ENCODE peak calls at places on chromosome 2, in four cellular contexts. N is endothelial cell, M is nephron progenitor cell, C is transverse colon. B is an unnamed sample.
A peak's percentile ranks its signal among the peaks of the same experiment; 100 is the strongest.

GRCh38 chr2:88059979-88060906 is 4.7 kb upstream of the KRCC1 start:
- DNase-seq in N (no peak), M (peak; percentile 16), C (no peak), B (peak; percentile 28)

GRCh38 chr2:25063876-25064660 is 22.2 kb downstream of the EFR3B start:
- DNase-seq in N (no peak), M (no peak), C (no peak), B (no peak)

GRCh38 chr2:120470041-120470716 is 124.2 kb downstream of the INHBB start:
- DNase-seq in N (peak; percentile 44), M (no peak), C (peak; percentile 56), B (peak; percentile 83)

GRCh38 chr2:143558665-143559064 is 429.4 kb downstream of the ARHGAP15 start:
- DNase-seq in N (no peak), M (no peak), C (no peak), B (no peak)

GRCh38 chr2:64667535-64667934 is 13.8 kb upstream of the SERTAD2 start:
- DNase-seq in N (no peak), M (no peak), C (no peak), B (no peak)

GRCh38 chr2:200741468-200742202 is 70.1 kb upstream of the BZW1 start:
- DNase-seq in N (no peak), M (no peak), C (peak; percentile 66), B (no peak)

GRCh38 chr2:167697961-167698360 is 549.4 kb downstream of the STK39 start:
- DNase-seq in N (no peak), M (no peak), C (no peak), B (no peak)

GRCh38 chr2:3661149-3661660 is 3.2 kb downstream of the ALLC start:
- DNase-seq in N (no peak), M (no peak), C (no peak), B (no peak)

GRCh38 chr2:55010149-55010591 is 40.1 kb downstream of the RTN4 start:
- DNase-seq in N (no peak), M (no peak), C (peak; percentile 75), B (peak; percentile 69)

GRCh38 chr2:34656632-34657031 is 1057.5 kb upstream of the FAM98A start:
- DNase-seq in N (no peak), M (no peak), C (no peak), B (no peak)

GRCh38 chr2:224369028-224369632 is 32.8 kb downstream of the FAM124B start:
- DNase-seq in N (peak; percentile 20), M (peak; percentile 26), C (no peak), B (no peak)

GRCh38 chr2:3007135-3007534 is 370.5 kb downstream of the EIPR1 start:
- DNase-seq in N (no peak), M (no peak), C (no peak), B (no peak)

GRCh38 chr2:157792345-157793052 is 83.6 kb downstream of the ACVR1 start:
- DNase-seq in N (no peak), M (no peak), C (no peak), B (no peak)

GRCh38 chr2:236872015-236872414 is 213.7 kb upstream of the COPS8 start:
- DNase-seq in N (no peak), M (no peak), C (no peak), B (no peak)

GRCh38 chr2:187842978-187843847 is 289.0 kb upstream of the TFPI start:
- DNase-seq in N (peak; percentile 19), M (peak; percentile 36), C (no peak), B (no peak)

GRCh38 chr2:74488643-74489481 is 6.0 kb downstream of the TTC31 start:
- DNase-seq in N (no peak), M (no peak), C (no peak), B (no peak)

GRCh38 chr2:148642891-148643416 is 1.6 kb upstream of the EPC2 start:
- DNase-seq in N (no peak), M (no peak), C (no peak), B (no peak)

GRCh38 chr2:39737661-39738060 is 41.4 kb downstream of the THUMPD2 start:
- DNase-seq in N (no peak), M (peak; percentile 10), C (no peak), B (peak; percentile 30)

GRCh38 chr2:7780345-7780744 is 863.1 kb downstream of the RNF144A start:
- DNase-seq in N (no peak), M (no peak), C (no peak), B (no peak)

GRCh38 chr2:1960761-1961160 is 216.4 kb upstream of the PXDN start:
- DNase-seq in N (no peak), M (no peak), C (no peak), B (no peak)

GRCh38 chr2:17355608-17356329 is 162.5 kb downstream of the RAD51AP2 start:
- DNase-seq in N (no peak), M (no peak), C (no peak), B (no peak)

GRCh38 chr2:149597050-149598013 is 9.8 kb upstream of the MMADHC start:
- DNase-seq in N (peak; percentile 47), M (peak; percentile 53), C (peak; percentile 23), B (peak; percentile 52)

GRCh38 chr2:150046211-150046610 is 441.3 kb downstream of the RND3 start:
- DNase-seq in N (no peak), M (no peak), C (no peak), B (no peak)

GRCh38 chr2:71154798-71155197 is 24.4 kb downstream of the MPHOSPH10 start:
- DNase-seq in N (no peak), M (no peak), C (peak; percentile 12), B (no peak)
- TF ChIP-seq CTCF in N (no peak), M (no peak), C (no peak), B (no peak)

DNA sequence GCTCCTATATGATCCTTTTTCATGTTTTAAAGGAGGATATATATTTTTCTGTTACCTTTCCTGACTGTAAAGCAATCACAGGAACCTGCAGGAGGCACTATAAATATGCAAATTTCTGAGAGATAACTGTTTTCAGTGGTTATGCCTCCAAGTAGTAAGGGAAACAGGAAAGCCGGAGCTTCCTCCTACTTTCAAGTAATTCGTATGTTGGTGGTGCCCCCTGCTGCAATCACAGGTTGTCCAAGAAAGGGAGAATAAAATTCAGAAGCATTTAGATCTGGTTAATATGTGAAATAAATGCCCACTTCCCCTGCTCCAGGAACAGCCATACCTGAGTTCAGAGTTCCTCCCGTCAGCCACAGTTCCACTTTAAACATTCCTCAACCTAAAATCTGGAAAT is 12.0 kb upstream of the BCL11A start:
- DNase-seq in N (peak; percentile 34), M (peak; percentile 37), C (peak; percentile 39), B (no peak)
- TF ChIP-seq CTCF in N (no peak), M (peak; percentile 28), C (peak; percentile 23), B (peak; percentile 35)

GRCh38 chr2:42928692-42929576 is 136.6 kb upstream of the HAAO start:
- DNase-seq in N (peak; percentile 39), M (peak; percentile 57), C (peak; percentile 79), B (no peak)
- TF ChIP-seq CTCF in N (peak; percentile 78), M (peak; percentile 54), C (peak; percentile 42), B (peak; percentile 8)

DNA sequence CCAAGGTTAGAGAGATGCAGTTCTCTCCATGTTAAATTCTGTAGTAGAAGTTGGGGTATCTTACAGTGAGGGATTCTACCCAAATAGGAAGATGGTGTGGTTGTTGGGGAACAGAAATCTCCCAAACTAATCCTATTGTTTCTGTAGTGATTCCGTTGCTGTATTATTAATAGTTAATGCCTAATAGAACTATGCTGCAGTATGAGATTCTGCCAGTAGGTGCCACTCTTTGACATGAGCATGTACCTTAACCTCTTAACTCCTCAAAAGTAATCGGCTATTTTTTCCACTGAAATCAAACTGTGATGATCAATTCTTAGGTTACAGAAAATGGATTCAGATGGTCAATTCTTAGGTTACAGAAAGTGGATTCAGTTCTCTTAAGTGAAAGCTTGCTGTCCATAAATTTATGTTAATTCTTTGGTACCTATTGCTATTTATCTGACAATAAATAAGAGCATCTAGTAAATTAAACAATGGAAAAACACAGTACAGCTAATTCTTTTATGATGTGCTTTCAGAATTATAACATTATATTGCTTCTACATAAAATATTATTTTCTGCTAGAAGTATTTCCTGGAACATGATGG is 97.9 kb upstream of the DLX2 start:
- DNase-seq in N (peak; percentile 14), M (peak; percentile 14), C (no peak), B (no peak)
- TF ChIP-seq CTCF in N (peak; percentile 55), M (peak; percentile 39), C (peak; percentile 43), B (peak; percentile 25)

GRCh38 chr2:101518470-101519172 is 43.7 kb upstream of the RFX8 start:
- DNase-seq in N (peak; percentile 24), M (peak; percentile 24), C (peak; percentile 27), B (peak; percentile 57)
- TF ChIP-seq CTCF in N (no peak), M (no peak), C (peak; percentile 26), B (peak; percentile 32)

DNA sequence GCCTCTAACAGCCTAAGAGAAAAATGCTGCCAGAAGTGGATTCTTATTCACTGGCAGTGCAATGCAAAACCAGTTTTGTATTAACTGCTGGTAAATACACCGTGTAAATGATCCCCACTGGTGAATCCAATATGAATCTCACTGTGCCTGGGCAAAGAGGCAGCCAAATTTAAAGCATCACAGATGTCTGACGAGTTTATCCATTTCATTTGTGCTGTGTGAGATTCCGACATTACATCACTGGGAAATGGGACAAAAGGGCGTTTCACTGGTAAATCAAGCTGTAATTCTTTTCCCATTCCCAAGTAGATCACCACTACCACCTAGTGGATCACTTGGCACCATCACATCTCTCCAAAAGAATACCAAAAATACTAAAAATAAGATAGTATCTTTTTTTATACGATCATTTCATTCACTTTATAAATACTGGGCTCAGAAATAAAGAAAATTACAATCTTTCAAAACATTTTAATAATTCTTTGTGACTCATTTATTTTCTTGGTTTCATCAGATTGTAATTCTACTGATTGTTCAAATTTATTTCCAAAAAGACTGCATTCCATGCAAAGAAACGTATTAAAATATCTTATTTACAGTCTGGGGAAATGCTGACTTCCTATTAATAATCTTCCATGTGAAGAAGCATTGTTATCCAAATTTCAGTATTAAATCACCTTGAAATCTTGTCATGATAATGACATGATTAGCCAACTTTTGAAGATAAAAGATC is 125.6 kb downstream of the GRB14 start:
- DNase-seq in N (peak; percentile 26), M (no peak), C (no peak), B (no peak)
- TF ChIP-seq CTCF in N (peak; percentile 69), M (peak; percentile 67), C (peak; percentile 48), B (peak; percentile 49)

GRCh38 chr2:94987074-94988020 is 38.2 kb upstream of the MAL start:
- DNase-seq in N (no peak), M (no peak), C (no peak), B (no peak)
- TF ChIP-seq CTCF in N (no peak), M (no peak), C (no peak), B (no peak)

GRCh38 chr2:129367118-129367517 is 612.3 kb upstream of the RAB6C start:
- DNase-seq in N (no peak), M (no peak), C (no peak), B (no peak)
- TF ChIP-seq CTCF in N (no peak), M (no peak), C (no peak), B (no peak)